ENCODE peak calls at places on chromosomes 16 and 17, in ten cellular contexts. T is EL; C is amniotic stem cell; N is HEK293T; O is activated naive CD8-positive, alpha-beta T cell treated with anti-CD3 and anti-CD28 coated beads, Interleukin-2, amount 50 U/mL, for 24 hours; H is M059J; U is activated CD8-positive, alpha-beta T cell treated with anti-CD3 and anti-CD28 coated beads, Interleukin-2, amount 10 ng/mL, durations not matched to agents 7 days and 5 days; D is ovary; G is NCI-H1105; K is CD8-positive, alpha-beta T cell. L is an unnamed sample.

GRCh38 chr16:13906426-13907089 is 13.4 kb upstream of the ERCC4 start:
- DNase-seq in K (no peak), C (no peak), N (no peak), T (no peak), U (no peak), O (no peak), H (peak; percentile 39), D (no peak), G (no peak), L (no peak)

GRCh38 chr16:27947696-27948095 is 115.8 kb downstream of the GSG1L start:
- DNase-seq in D (no peak), H (no peak), O (no peak), C (no peak), K (no peak), N (no peak), G (no peak), U (no peak), T (no peak), L (no peak)

GRCh38 chr16:5665770-5666169 is 568.2 kb upstream of the EEF2KMT start:
- DNase-seq in U (no peak), H (no peak), K (no peak), C (no peak), T (no peak), G (no peak), O (no peak), N (no peak), D (no peak), L (no peak)

GRCh38 chr16:30355144-30355953 is at the start of gene CD2BP2:
- DNase-seq in D (peak; percentile 96), T (peak; percentile 100), C (peak; percentile 97), U (peak; percentile 88), G (peak; percentile 97), H (peak; percentile 100), K (peak; percentile 89), O (peak; percentile 93), N (peak; percentile 99), L (peak; percentile 99)

GRCh38 chr17:10050597-10051101 is 145.6 kb upstream of the RCVRN start:
- DNase-seq in D (no peak), C (no peak), H (no peak), T (no peak), K (no peak), N (no peak), O (no peak), G (no peak), U (peak; percentile 31), L (peak; percentile 34)

GRCh38 chr16:79286646-79287423 is 313.7 kb downstream of the MAF start:
- DNase-seq in H (no peak), G (peak; percentile 89), K (no peak), D (peak; percentile 80), U (peak; percentile 33), T (no peak), O (peak; percentile 20), N (no peak), C (no peak), L (no peak)

GRCh38 chr17:26809033-26809432 is 484.9 kb upstream of the WSB1 start:
- DNase-seq in C (no peak), H (no peak), O (no peak), U (no peak), D (no peak), G (no peak), N (no peak), K (no peak), T (no peak), L (peak; percentile 10)

GRCh38 chr16:4057439-4057877 is 58.8 kb downstream of the ADCY9 start:
- DNase-seq in H (no peak), K (no peak), T (peak; percentile 60), D (no peak), G (no peak), C (no peak), O (no peak), N (no peak), U (no peak), L (no peak)

GRCh38 chr17:7914771-7915610 is 1.1 kb downstream of the RNF227 start:
- DNase-seq in G (peak; percentile 30), U (no peak), N (no peak), T (no peak), H (no peak), C (no peak), O (no peak), D (peak; percentile 47), K (no peak), L (no peak)

GRCh38 chr17:11391134-11391533 is 150.1 kb downstream of the SHISA6 start:
- DNase-seq in C (no peak), O (no peak), G (no peak), H (no peak), U (no peak), T (no peak), D (no peak), K (no peak), N (no peak), L (no peak)

GRCh38 chr16:27235055-27235937 is 32.0 kb downstream of the KDM8 start:
- DNase-seq in T (peak; percentile 92), N (peak; percentile 65), H (peak; percentile 74), O (peak; percentile 82), U (peak; percentile 97), D (peak; percentile 85), K (peak; percentile 92), G (peak; percentile 73), C (peak; percentile 63), L (no peak)